ENCODE peak calls at places on chromosomes 2 and 18, in four cellular contexts. B is tibial nerve, E is body of pancreas, W is adrenal gland. P is an unnamed sample.

GRCh38 chr2:98464772-98465310 is 20.2 kb downstream of the INPP4A start:
- DNase-seq in B (no peak), E (peak), W (no peak), P (no peak)

GRCh38 chr2:149860276-149860921 is 272.8 kb upstream of the MMADHC start:
- DNase-seq in B (peak), E (peak), W (peak), P (no peak)

GRCh38 chr2:173053043-173053699 is 22.5 kb upstream of the MAP3K20 start:
- DNase-seq in B (no peak), E (no peak), W (no peak), P (no peak)

GRCh38 chr2:237178396-237178795 is 92.7 kb downstream of the COPS8 start:
- DNase-seq in B (no peak), E (no peak), W (no peak), P (peak)

GRCh38 chr18:69790649-69791048 is 157.0 kb downstream of the CD226 start:
- DNase-seq in B (no peak), E (no peak), W (no peak), P (no peak)

GRCh38 chr2:232162191-232162590 is 200.7 kb downstream of the DIS3L2 start:
- DNase-seq in B (no peak), E (no peak), W (no peak), P (no peak)

GRCh38 chr2:239312741-239313246 is 88.0 kb downstream of the HDAC4 start:
- DNase-seq in B (no peak), E (no peak), W (peak), P (no peak)

GRCh38 chr2:186199029-186199428 is 287.0 kb upstream of the ZC3H15 start:
- DNase-seq in B (no peak), E (no peak), W (no peak), P (no peak)

GRCh38 chr18:64165906-64166305 is 17.0 kb upstream of the LINC00305 start:
- DNase-seq in B (no peak), E (no peak), W (no peak), P (no peak)

GRCh38 chr2:133871810-133872209 is 303.5 kb upstream of the NCKAP5 start:
- DNase-seq in B (no peak), E (no peak), W (no peak), P (no peak)

GRCh38 chr18:55322176-55322735 is 265.7 kb downstream of the TCF4 start:
- DNase-seq in B (peak), E (peak), W (peak), P (no peak)
- TF ChIP-seq POLR2A in B (peak), E (peak), W (peak), P (no peak)

GRCh38 chr2:86621290-86621943 is 2.2 kb downstream of the RNF103 start:
- DNase-seq in B (no peak), E (no peak), W (no peak), P (no peak)

GRCh38 chr2:86623549-86624547 is at the start of gene RNF103:
- DNase-seq in B (peak), E (peak), W (peak), P (peak)

GRCh38 chr2:86625096-86625495 is 1.4 kb upstream of the RNF103 start:
- DNase-seq in B (no peak), E (no peak), W (no peak), P (no peak)

GRCh38 chr2:86622409-86622877 is 1.2 kb downstream of the RNF103 start:
- DNase-seq in B (peak), E (peak), W (peak), P (peak)

GRCh38 chr2:86622878-86623548 is 652 bp downstream of the RNF103 start:
- DNase-seq in B (peak), E (peak), W (peak), P (peak)
- TF ChIP-seq POLR2A in B (no peak), E (no peak), W (no peak), P (no peak)

GRCh38 chr2:200466703-200467418 is 43.0 kb downstream of the KCTD18 start:
- DNase-seq in B (peak), E (peak), W (peak), P (no peak)
- TF ChIP-seq POLR2A in B (no peak), E (no peak), W (no peak), P (no peak)

DNA sequence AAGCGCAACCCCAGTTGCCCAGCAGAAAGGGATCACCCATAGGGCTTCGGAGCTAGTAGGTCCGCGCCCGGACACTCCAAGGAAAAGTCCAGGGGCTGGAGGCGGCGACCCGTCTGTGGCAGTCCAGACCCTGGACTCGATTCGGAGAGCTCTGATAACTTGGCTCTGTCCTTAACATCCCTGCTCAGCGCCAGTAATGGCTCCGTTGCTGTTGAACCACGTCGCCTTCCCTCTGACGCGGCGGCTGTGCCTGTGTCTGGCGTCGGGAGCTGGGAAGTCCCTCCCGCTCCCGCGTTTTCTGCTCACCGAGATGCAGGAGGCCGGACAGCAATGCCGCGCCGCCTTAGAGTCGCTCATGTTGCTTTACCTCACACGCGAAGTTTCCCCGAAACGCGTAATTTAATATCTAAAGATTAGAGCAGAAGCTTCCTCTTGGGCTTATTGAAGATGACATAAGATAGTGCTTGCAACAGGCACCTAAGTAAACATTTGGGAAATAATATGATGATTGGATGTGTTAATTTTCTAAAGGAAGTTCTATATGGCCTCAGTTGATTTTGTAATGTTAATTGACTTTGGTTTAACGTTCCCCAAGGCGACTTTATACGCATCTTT is 1.3 kb upstream of the ZBTB14 start:
- DNase-seq in B (peak), E (peak), W (peak), P (peak)
- TF ChIP-seq POLR2A in B (no peak), E (peak), W (peak), P (peak)

DNA sequence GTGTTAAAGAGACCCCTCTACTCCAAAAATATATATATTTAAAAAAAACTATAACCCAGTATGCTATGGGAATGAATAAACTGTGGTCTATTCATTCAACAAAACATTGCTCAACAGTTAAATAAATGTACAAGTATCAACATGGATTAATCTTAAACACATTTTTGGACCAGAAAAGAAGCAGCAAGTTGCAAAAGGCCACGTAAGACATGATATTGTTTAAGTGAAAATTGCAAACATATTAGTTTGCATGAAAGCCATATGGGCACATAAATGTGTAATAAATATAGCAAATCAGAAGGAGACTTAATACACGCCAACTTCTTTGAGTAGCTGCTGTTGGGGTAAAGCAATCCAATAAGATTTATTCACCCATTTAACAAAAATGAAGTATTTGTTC is 321.5 kb downstream of the FBXO15 start:
- DNase-seq in B (no peak), E (no peak), W (no peak), P (no peak)
- TF ChIP-seq POLR2A in B (no peak), E (no peak), W (no peak), P (no peak)

P was measured in H54.